ENCODE peak calls at places on chromosomes 13 and 19, in ten cellular contexts. M, F, L, O, B, N, G, A, D and C are unnamed samples. For H3K4me1 and H3K9me3, the result is how much of the 10 kb centered on the place peaks cover.

GRCh38 chr13:33296793-33297425 is 11.4 kb upstream of the STARD13 start:
- DNase-seq in M (no peak), F (peak), L (no peak), O (no peak), B (no peak), N (no peak), G (no peak), A (no peak), D (no peak), C (no peak)

GRCh38 chr13:79581870-79582315 is 100.9 kb downstream of the NDFIP2 start:
- DNase-seq in M (no peak), F (peak), L (no peak), O (no peak), B (no peak), N (no peak), G (peak), A (no peak), D (no peak), C (no peak)

GRCh38 chr13:44061876-44062275 is 182.2 kb downstream of the LACC1 start:
- DNase-seq in M (no peak), F (no peak), L (no peak), O (no peak), B (no peak), N (no peak), G (no peak), A (no peak), D (no peak), C (no peak)

GRCh38 chr19:33497151-33497777 is 24.3 kb downstream of the PEPD start:
- DNase-seq in M (no peak), F (no peak), L (no peak), O (no peak), B (no peak), N (no peak), G (no peak), A (no peak), D (no peak), C (no peak)

GRCh38 chr13:98301721-98302120 is 124.7 kb upstream of the RNF113B start:
- DNase-seq in M (no peak), F (peak), L (no peak), O (no peak), B (no peak), N (no peak), G (no peak), A (no peak), D (no peak), C (no peak)

GRCh38 chr19:36488816-36489138 is 584 bp downstream of the ZNF566 start:
- DNase-seq in M (no peak), F (no peak), L (no peak), O (no peak), B (no peak), N (peak), G (no peak), A (no peak), D (no peak), C (no peak)

GRCh38 chr19:53991224-53992113 is at the start of gene CACNG6:
- DNase-seq in M (peak), F (peak), L (no peak), O (no peak), B (no peak), N (no peak), G (no peak), A (no peak), D (no peak), C (no peak)

GRCh38 chr13:73861136-73861535 is 273.1 kb downstream of the KLF12 start:
- DNase-seq in M (no peak), F (no peak), L (no peak), O (no peak), B (no peak), N (no peak), G (no peak), A (no peak), D (no peak), C (no peak)

GRCh38 chr19:6229216-6229913 is 50.4 kb downstream of the MLLT1 start:
- DNase-seq in M (no peak), F (no peak), L (no peak), O (no peak), B (no peak), N (no peak), G (no peak), A (no peak), D (no peak), C (no peak)

GRCh38 chr19:40571831-40572495 is 4.7 kb upstream of the SHKBP1 start:
- DNase-seq in M (no peak), F (no peak), L (no peak), O (no peak), B (no peak), N (no peak), G (no peak), A (no peak), D (no peak), C (no peak)

GRCh38 chr19:35557539-35558399 is 5.7 kb downstream of the ATP4A start:
- DNase-seq in M (peak), F (peak), L (peak), O (no peak), B (peak), N (no peak), G (peak), A (no peak), D (no peak), C (peak)

GRCh38 chr19:4108767-4109625 is 14.9 kb downstream of the MAP2K2 start:
- DNase-seq in M (peak), F (no peak), L (peak), O (no peak), B (no peak), N (no peak), G (no peak), A (no peak), D (no peak), C (no peak)

GRCh38 chr19:21566073-21566472 is 60.7 kb downstream of the ZNF429 start:
- DNase-seq in M (no peak), F (no peak), L (no peak), O (no peak), B (no peak), N (no peak), G (no peak), A (no peak), D (no peak), C (no peak)

GRCh38 chr13:30039506-30039905 is 189.1 kb upstream of the UBL3 start:
- DNase-seq in M (no peak), F (no peak), L (no peak), O (no peak), B (no peak), N (no peak), G (no peak), A (no peak), D (no peak), C (no peak)

GRCh38 chr19:18915639-18916038 is 3.5 kb downstream of the COPE start:
- DNase-seq in M (peak), F (peak), L (no peak), O (no peak), B (no peak), N (peak), G (no peak), A (no peak), D (no peak), C (peak)

GRCh38 chr19:28063702-28064101 is 1149.2 kb downstream of the UQCRFS1 start:
- DNase-seq in M (no peak), F (no peak), L (no peak), O (no peak), B (no peak), N (no peak), G (no peak), A (no peak), D (no peak), C (no peak)

GRCh38 chr13:80157261-80157942 is 183.5 kb downstream of the SPRY2 start:
- DNase-seq in M (no peak), F (peak), L (no peak), O (no peak), B (no peak), N (no peak), G (no peak), A (no peak), D (no peak), C (no peak)

GRCh38 chr13:33125821-33126570 is 109.8 kb downstream of the KL start:
- DNase-seq in M (no peak), F (peak), L (no peak), O (peak), B (peak), N (peak), G (peak), A (peak), D (peak), C (no peak)

GRCh38 chr19:7905859-7906258 is 2.2 kb downstream of the MAP2K7 start:
- DNase-seq in M (no peak), F (no peak), L (no peak), O (no peak), B (no peak), N (no peak), G (no peak), A (no peak), D (no peak), C (no peak)

GRCh38 chr13:31282741-31283455 is 83.1 kb downstream of the B3GLCT start:
- DNase-seq in M (no peak), F (no peak), L (no peak), O (no peak), B (no peak), N (no peak), G (no peak), A (no peak), D (no peak), C (no peak)

GRCh38 chr19:48635263-48635965 is 1.8 kb downstream of the DBP start:
- DNase-seq in M (peak), F (no peak), L (peak), O (no peak), B (peak), N (peak), G (peak), A (peak), D (peak), C (peak)

GRCh38 chr13:111859361-111860105 is 207.4 kb upstream of the SOX1 start:
- DNase-seq in M (no peak), F (no peak), L (no peak), O (no peak), B (no peak), N (no peak), G (no peak), A (peak), D (no peak), C (no peak)

GRCh38 chr19:6324757-6325156 is 8.7 kb downstream of the ACER1 start:
- DNase-seq in M (no peak), F (no peak), L (no peak), O (no peak), B (no peak), N (no peak), G (no peak), A (no peak), D (no peak), C (no peak)

GRCh38 chr13:27370305-27370853 is 54.0 kb upstream of the GTF3A start:
- DNase-seq in M (no peak), F (no peak), L (no peak), O (no peak), B (no peak), N (no peak), G (no peak), A (no peak), D (no peak), C (no peak)

GRCh38 chr19:16164222-16164890 is 9.0 kb downstream of the CIB3 start:
- DNase-seq in M (no peak), F (no peak), L (no peak), O (no peak), B (no peak), N (no peak), G (no peak), A (no peak), D (no peak), C (peak)

GRCh38 chr19:18608102-18608804 is 1.7 kb upstream of the CRLF1 start:
- DNase-seq in M (no peak), F (no peak), L (no peak), O (no peak), B (no peak), N (no peak), G (no peak), A (no peak), D (no peak), C (no peak)

GRCh38 chr19:9189538-9189937 is 10.8 kb downstream of the OR7D2 start:
- DNase-seq in M (no peak), F (no peak), L (no peak), O (no peak), B (no peak), N (no peak), G (no peak), A (no peak), D (no peak), C (no peak)

GRCh38 chr13:87131611-87132010 is 539.6 kb upstream of the SLITRK5 start:
- DNase-seq in M (no peak), F (no peak), L (no peak), O (no peak), B (no peak), N (no peak), G (no peak), A (no peak), D (no peak), C (no peak)

DNA sequence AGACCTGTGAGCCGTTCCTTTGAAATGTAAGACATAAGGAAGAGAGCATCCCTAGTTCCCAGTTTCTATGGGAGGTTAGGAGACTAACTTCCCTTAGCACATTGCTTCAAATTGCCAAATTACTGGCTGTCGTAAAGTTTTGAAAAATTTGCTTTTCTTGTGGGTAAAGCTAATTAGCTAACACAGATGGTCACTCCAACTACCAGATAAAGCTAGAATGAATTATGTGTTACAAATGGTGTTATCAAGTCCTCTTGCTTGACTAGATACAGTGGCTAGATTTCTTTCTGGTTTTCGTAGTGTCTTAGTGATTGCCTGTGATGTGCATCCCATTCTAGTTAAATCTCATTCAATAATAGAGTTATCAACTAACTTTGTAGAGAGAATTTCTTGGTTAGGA is 416.6 kb upstream of the ATXN8OS start:
- DNase-seq in M (no peak), F (no peak), L (no peak), O (no peak), B (no peak), N (no peak), G (no peak), A (no peak), D (no peak), C (no peak)
- H3K4me1 ChIP-seq in M (under half), F (under half), L (under half), O (under half), B (under half), N (under half), G (under half), A (under half), D (under half), C (under half)

GRCh38 chr19:38012944-38013343 is 105.9 kb downstream of the SIPA1L3 start:
- DNase-seq in M (no peak), F (no peak), L (no peak), O (no peak), B (no peak), N (no peak), G (no peak), A (no peak), D (no peak), C (no peak)
- H3K4me3 ChIP-seq in M (no peak), F (no peak), L (no peak), O (no peak), B (no peak), N (no peak), G (no peak), A (no peak), D (no peak), C (no peak)

DNA sequence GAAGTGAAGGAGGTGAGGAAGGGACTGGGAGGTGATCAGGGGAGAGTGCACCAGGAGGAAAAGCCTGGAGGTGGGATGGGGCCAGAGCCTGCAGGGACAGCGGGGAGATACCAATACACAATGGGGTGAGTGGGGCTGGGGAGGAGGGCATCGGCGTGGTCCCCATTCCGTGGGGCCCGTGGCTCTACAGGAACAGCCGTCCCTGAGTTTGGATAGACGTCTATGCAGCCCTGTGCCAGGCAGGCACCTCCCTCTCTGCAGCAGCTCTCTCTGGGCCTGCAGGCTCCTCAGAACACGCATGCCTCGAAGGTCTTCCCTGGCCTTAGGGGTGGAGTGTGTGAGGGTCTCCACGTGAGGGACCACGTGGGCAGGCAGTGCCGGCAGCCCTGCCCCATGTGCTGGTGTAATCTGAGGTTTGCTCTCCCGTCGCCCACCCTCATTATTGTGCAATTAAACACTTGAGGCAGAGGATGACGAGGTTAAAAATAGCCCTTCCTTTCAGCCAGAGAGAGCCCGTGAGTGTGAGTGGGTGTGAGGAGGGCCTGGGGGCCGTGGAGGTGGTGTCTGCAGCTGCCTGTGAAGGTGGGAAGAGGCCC is 16.5 kb downstream of the C2CD4C start:
- DNase-seq in M (no peak), F (no peak), L (peak), O (no peak), B (no peak), N (no peak), G (no peak), A (no peak), D (no peak), C (no peak)
- H3K9me3 ChIP-seq in M (under half), F (under half), L (under half), O (under half), B (under half), N (under half), G (under half), A (under half), D (under half), C (under half)

GRCh38 chr13:24148414-24149305 is 11.9 kb upstream of the SPATA13 start:
- DNase-seq in M (peak), F (peak), L (peak), O (no peak), B (no peak), N (no peak), G (no peak), A (no peak), D (no peak), C (no peak)
- H3K4me1 ChIP-seq in M (under half), F (under half), L (under half), O (under half), B (under half), N (under half), G (under half), A (under half), D (under half), C (under half)

GRCh38 chr13:36839281-36839680 is 20.3 kb downstream of the RFXAP start:
- DNase-seq in M (no peak), F (no peak), L (no peak), O (no peak), B (no peak), N (no peak), G (no peak), A (no peak), D (no peak), C (no peak)

GRCh38 chr13:36837354-36838092 is 18.5 kb downstream of the RFXAP start:
- DNase-seq in M (no peak), F (no peak), L (no peak), O (no peak), B (no peak), N (no peak), G (no peak), A (no peak), D (no peak), C (no peak)

GRCh38 chr13:36840718-36841250 is 21.8 kb downstream of the RFXAP start:
- DNase-seq in M (no peak), F (no peak), L (no peak), O (no peak), B (no peak), N (no peak), G (no peak), A (no peak), D (no peak), C (no peak)

GRCh38 chr13:36841411-36841810 is 22.4 kb downstream of the RFXAP start:
- DNase-seq in M (no peak), F (peak), L (no peak), O (no peak), B (no peak), N (peak), G (no peak), A (no peak), D (no peak), C (no peak)

DNA sequence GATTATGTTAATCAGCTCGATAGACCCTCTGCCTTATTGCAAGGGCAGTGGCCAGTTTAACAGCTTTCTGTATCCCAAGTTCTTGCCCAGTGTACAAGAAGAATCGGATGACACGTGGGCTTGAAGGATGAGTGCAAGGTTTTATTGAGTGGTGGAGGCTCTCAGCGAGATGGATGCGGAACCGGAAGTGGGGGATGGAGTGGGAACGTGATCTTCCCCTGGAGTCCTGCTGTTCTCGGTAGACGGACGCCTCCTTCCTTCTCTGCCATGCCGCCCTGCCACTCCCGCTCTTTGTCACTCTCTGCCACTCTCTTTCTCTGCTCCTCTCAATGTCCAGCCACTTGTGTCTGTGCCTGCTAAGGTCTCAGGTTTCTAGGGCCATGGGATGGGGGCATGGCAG is 21.0 kb downstream of the RFXAP start:
- DNase-seq in M (no peak), F (no peak), L (no peak), O (no peak), B (no peak), N (no peak), G (no peak), A (no peak), D (no peak), C (no peak)
- H3K4me3 ChIP-seq in M (no peak), F (no peak), L (no peak), O (no peak), B (no peak), N (no peak), G (no peak), A (no peak), D (no peak), C (no peak)

GRCh38 chr19:29311391-29311790 is 98.4 kb upstream of the UQCRFS1 start:
- DNase-seq in M (no peak), F (no peak), L (no peak), O (no peak), B (no peak), N (no peak), G (no peak), A (no peak), D (no peak), C (no peak)
- H3K9me3 ChIP-seq in M (under half), F (under half), L (under half), O (under half), B (under half), N (under half), G (under half), A (under half), D (under half), C (under half)

GRCh38 chr13:99489028-99489427 is 12.2 kb upstream of the TM9SF2 start:
- DNase-seq in M (no peak), F (no peak), L (no peak), O (no peak), B (no peak), N (no peak), G (no peak), A (no peak), D (no peak), C (no peak)
- H3K4me1 ChIP-seq in M (under half), F (under half), L (under half), O (under half), B (under half), N (under half), G (under half), A (under half), D (under half), C (under half)

DNA sequence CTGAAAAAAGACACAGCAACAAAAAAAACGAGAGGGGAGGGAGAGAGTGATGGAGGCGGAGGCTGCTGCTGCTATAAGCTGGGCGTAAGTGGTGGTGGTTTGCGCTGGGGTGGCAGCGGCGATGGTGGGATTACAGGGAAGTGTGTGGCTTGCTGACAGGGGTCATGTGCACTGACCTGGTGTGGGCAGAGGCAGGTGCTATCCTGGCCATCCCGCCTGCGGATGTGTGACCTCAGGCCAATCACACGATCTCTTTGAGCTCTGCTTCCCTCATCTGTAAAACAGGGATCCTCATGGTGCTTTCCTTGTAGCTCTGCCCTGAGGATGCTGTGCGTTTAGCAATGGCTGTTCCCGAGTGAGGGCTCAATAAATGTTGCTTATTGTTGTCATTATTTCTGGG is 3.3 kb upstream of the ZNF580 start:
- DNase-seq in M (no peak), F (no peak), L (no peak), O (no peak), B (no peak), N (no peak), G (no peak), A (no peak), D (no peak), C (no peak)
- H3K4me3 ChIP-seq in M (no peak), F (no peak), L (no peak), O (no peak), B (no peak), N (no peak), G (no peak), A (no peak), D (no peak), C (no peak)